ENCODE peak calls at places on chromosomes 16 and 17, in five cellular contexts. One of them, this sample, is unnamed.

GRCh38 chr17:6073620-6074019 is 3.4 kb downstream of the WSCD1 start:
- DNase-seq in fibroblast of lung: no peak
- DNase-seq in SK-N-SH: no peak
- DNase-seq in dorsolateral prefrontal cortex: no peak
- DNase-seq in cardiac fibroblast: no peak
- DNase-seq in this sample: no peak

GRCh38 chr16:3577302-3577752 is at the start of gene NLRC3:
- DNase-seq in fibroblast of lung: no peak
- DNase-seq in SK-N-SH: no peak
- DNase-seq in dorsolateral prefrontal cortex: no peak
- DNase-seq in cardiac fibroblast: no peak
- DNase-seq in this sample: no peak

GRCh38 chr16:9042943-9043680 is 48.3 kb upstream of the HAPSTR1 start:
- DNase-seq in fibroblast of lung: peak
- DNase-seq in SK-N-SH: no peak
- DNase-seq in dorsolateral prefrontal cortex: peak
- DNase-seq in cardiac fibroblast: peak
- DNase-seq in this sample: no peak

GRCh38 chr17:80263253-80264047 is 2.8 kb downstream of the RNF213 start:
- DNase-seq in fibroblast of lung: no peak
- DNase-seq in SK-N-SH: peak
- DNase-seq in dorsolateral prefrontal cortex: no peak
- DNase-seq in cardiac fibroblast: peak
- DNase-seq in this sample: peak

GRCh38 chr17:50608700-50609375 is 25.8 kb upstream of the ABCC3 start:
- DNase-seq in fibroblast of lung: no peak
- DNase-seq in SK-N-SH: no peak
- DNase-seq in dorsolateral prefrontal cortex: no peak
- DNase-seq in cardiac fibroblast: no peak
- DNase-seq in this sample: no peak

GRCh38 chr17:66885417-66885816 is 50.5 kb downstream of the CACNG5 start:
- DNase-seq in fibroblast of lung: no peak
- DNase-seq in SK-N-SH: no peak
- DNase-seq in dorsolateral prefrontal cortex: no peak
- DNase-seq in cardiac fibroblast: no peak
- DNase-seq in this sample: no peak

GRCh38 chr16:23258919-23259237 is 43.2 kb upstream of the SCNN1B start:
- DNase-seq in fibroblast of lung: no peak
- DNase-seq in SK-N-SH: no peak
- DNase-seq in dorsolateral prefrontal cortex: no peak
- DNase-seq in cardiac fibroblast: no peak
- DNase-seq in this sample: no peak

GRCh38 chr17:49051269-49051668 is 54.1 kb downstream of the IGF2BP1 start:
- DNase-seq in fibroblast of lung: no peak
- DNase-seq in SK-N-SH: no peak
- DNase-seq in dorsolateral prefrontal cortex: no peak
- DNase-seq in cardiac fibroblast: no peak
- DNase-seq in this sample: no peak

GRCh38 chr17:76866774-76867577 is 1.2 kb upstream of the MGAT5B start:
- DNase-seq in fibroblast of lung: peak
- DNase-seq in SK-N-SH: no peak
- DNase-seq in dorsolateral prefrontal cortex: no peak
- DNase-seq in cardiac fibroblast: peak
- DNase-seq in this sample: peak

GRCh38 chr17:51767287-51767686 is 391.2 kb downstream of the CA10 start:
- DNase-seq in fibroblast of lung: no peak
- DNase-seq in SK-N-SH: no peak
- DNase-seq in dorsolateral prefrontal cortex: no peak
- DNase-seq in cardiac fibroblast: no peak
- DNase-seq in this sample: no peak

GRCh38 chr17:41406205-41406604 is 8.8 kb upstream of the KRT31 start:
- DNase-seq in fibroblast of lung: no peak
- DNase-seq in SK-N-SH: no peak
- DNase-seq in dorsolateral prefrontal cortex: no peak
- DNase-seq in cardiac fibroblast: no peak
- DNase-seq in this sample: no peak

GRCh38 chr16:81567087-81567486 is 122.5 kb downstream of the CMIP start:
- DNase-seq in fibroblast of lung: no peak
- DNase-seq in SK-N-SH: no peak
- DNase-seq in dorsolateral prefrontal cortex: no peak
- DNase-seq in cardiac fibroblast: no peak
- DNase-seq in this sample: no peak

GRCh38 chr16:89971495-89972243 is 23.1 kb downstream of the DEF8 start:
- DNase-seq in fibroblast of lung: peak
- DNase-seq in SK-N-SH: no peak
- DNase-seq in dorsolateral prefrontal cortex: peak
- DNase-seq in cardiac fibroblast: no peak
- DNase-seq in this sample: peak

DNA sequence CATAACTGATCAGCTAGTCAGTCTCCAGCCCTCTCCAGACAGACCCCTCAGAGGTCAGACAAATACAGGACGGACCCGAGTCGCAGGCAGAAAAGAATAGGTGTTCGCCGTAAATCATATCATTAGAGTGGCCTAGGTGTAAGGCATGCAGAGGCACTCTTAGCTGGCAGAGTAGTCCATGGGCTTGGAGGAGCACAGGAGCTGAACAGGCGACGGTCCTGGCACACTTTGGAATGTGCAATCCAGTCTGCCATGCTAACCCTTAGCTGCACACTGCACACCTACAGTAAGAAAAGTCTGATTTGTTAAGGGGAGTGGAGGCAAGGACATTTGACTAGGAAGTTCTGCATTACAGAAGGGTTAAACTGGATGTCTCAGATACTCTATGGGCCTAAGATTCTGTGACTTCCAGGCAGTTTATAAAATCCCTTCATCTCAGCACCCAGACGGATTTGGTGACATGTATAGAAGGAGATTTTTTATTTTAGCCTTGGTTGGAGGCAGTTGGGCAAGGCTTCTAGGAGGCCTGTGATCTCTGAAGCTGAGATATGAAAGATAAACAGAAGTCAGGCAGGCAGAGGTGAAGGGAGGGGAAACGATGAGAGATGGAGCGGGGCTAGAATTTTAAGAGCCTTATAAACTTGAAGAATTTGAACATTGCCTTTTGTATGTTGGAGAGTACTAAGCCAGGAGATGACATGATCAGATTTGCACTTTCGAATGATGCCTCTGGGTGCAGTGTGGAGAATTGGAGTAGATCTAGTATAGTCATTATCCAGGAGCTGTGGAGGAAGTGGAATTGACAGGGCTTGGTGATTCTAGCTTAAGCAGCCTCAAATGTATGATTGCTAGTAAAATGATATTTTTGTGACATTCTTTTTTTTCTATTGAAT is 34.6 kb upstream of the SLC5A11 start:
- DNase-seq in fibroblast of lung: no peak
- DNase-seq in SK-N-SH: no peak
- DNase-seq in dorsolateral prefrontal cortex: no peak
- DNase-seq in cardiac fibroblast: no peak
- DNase-seq in this sample: peak
- TF ChIP-seq CTCF in fibroblast of lung: no peak
- TF ChIP-seq CTCF in SK-N-SH: no peak
- TF ChIP-seq CTCF in dorsolateral prefrontal cortex: no peak
- TF ChIP-seq CTCF in cardiac fibroblast: no peak
- TF ChIP-seq CTCF in this sample: no peak

GRCh38 chr17:1302761-1303160 is 23.3 kb downstream of the TRARG1 start:
- DNase-seq in fibroblast of lung: no peak
- DNase-seq in SK-N-SH: no peak
- DNase-seq in dorsolateral prefrontal cortex: no peak
- DNase-seq in cardiac fibroblast: no peak
- DNase-seq in this sample: no peak

GRCh38 chr17:1301546-1301945 is 22.1 kb downstream of the TRARG1 start:
- DNase-seq in fibroblast of lung: no peak
- DNase-seq in SK-N-SH: no peak
- DNase-seq in dorsolateral prefrontal cortex: no peak
- DNase-seq in cardiac fibroblast: no peak
- DNase-seq in this sample: no peak

GRCh38 chr17:1304962-1305361 is 25.5 kb downstream of the TRARG1 start:
- DNase-seq in fibroblast of lung: peak
- DNase-seq in SK-N-SH: no peak
- DNase-seq in dorsolateral prefrontal cortex: no peak
- DNase-seq in cardiac fibroblast: no peak
- DNase-seq in this sample: no peak

GRCh38 chr17:1300580-1300905 is 21.1 kb downstream of the TRARG1 start:
- DNase-seq in fibroblast of lung: no peak
- DNase-seq in SK-N-SH: no peak
- DNase-seq in dorsolateral prefrontal cortex: no peak
- DNase-seq in cardiac fibroblast: no peak
- DNase-seq in this sample: no peak

DNA sequence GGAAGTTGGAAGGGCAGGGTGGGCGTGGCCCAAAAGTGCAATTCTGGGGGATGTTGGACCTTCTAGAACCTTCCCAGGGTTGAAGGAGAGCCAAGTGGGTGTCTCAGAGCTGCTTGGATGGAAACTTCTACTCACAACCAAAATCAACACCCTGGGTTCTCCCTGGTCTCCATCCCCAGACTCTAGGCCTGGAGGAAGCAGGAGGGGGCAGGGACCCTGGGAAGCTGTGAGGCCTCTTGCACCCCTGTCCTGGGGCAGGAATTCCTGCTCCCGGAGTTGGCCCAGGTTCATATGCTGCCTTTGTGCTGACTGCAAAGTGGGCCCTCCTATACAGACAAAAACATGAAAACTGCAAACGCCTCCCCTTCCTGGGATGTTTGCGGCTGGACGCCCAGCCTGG is 25.1 kb downstream of the TRARG1 start:
- DNase-seq in fibroblast of lung: no peak
- DNase-seq in SK-N-SH: no peak
- DNase-seq in dorsolateral prefrontal cortex: no peak
- DNase-seq in cardiac fibroblast: no peak
- DNase-seq in this sample: no peak
- H3K4me3 ChIP-seq in fibroblast of lung: no peak
- H3K4me3 ChIP-seq in SK-N-SH: no peak
- H3K4me3 ChIP-seq in dorsolateral prefrontal cortex: no peak
- H3K4me3 ChIP-seq in cardiac fibroblast: no peak
- H3K4me3 ChIP-seq in this sample: no peak

GRCh38 chr17:7281953-7282751 is 634 bp downstream of the SLC2A4 start:
- DNase-seq in fibroblast of lung: no peak
- DNase-seq in SK-N-SH: peak
- DNase-seq in dorsolateral prefrontal cortex: no peak
- DNase-seq in cardiac fibroblast: no peak
- DNase-seq in this sample: no peak

GRCh38 chr17:7281074-7281952 is at the start of gene SLC2A4:
- DNase-seq in fibroblast of lung: peak
- DNase-seq in SK-N-SH: peak
- DNase-seq in dorsolateral prefrontal cortex: peak
- DNase-seq in cardiac fibroblast: peak
- DNase-seq in this sample: peak

GRCh38 chr17:7282752-7283321 is 1.3 kb downstream of the SLC2A4 start:
- DNase-seq in fibroblast of lung: no peak
- DNase-seq in SK-N-SH: peak
- DNase-seq in dorsolateral prefrontal cortex: no peak
- DNase-seq in cardiac fibroblast: no peak
- DNase-seq in this sample: peak

GRCh38 chr17:7279453-7279852 is 2.1 kb upstream of the SLC2A4 start:
- DNase-seq in fibroblast of lung: no peak
- DNase-seq in SK-N-SH: no peak
- DNase-seq in dorsolateral prefrontal cortex: no peak
- DNase-seq in cardiac fibroblast: no peak
- DNase-seq in this sample: no peak

GRCh38 chr17:7280519-7281073 is 922 bp upstream of the SLC2A4 start:
- DNase-seq in fibroblast of lung: peak
- DNase-seq in SK-N-SH: peak
- DNase-seq in dorsolateral prefrontal cortex: peak
- DNase-seq in cardiac fibroblast: peak
- DNase-seq in this sample: peak
- TF ChIP-seq CTCF in fibroblast of lung: peak
- TF ChIP-seq CTCF in SK-N-SH: peak
- TF ChIP-seq CTCF in dorsolateral prefrontal cortex: peak
- TF ChIP-seq CTCF in cardiac fibroblast: peak
- TF ChIP-seq CTCF in this sample: peak

DNA sequence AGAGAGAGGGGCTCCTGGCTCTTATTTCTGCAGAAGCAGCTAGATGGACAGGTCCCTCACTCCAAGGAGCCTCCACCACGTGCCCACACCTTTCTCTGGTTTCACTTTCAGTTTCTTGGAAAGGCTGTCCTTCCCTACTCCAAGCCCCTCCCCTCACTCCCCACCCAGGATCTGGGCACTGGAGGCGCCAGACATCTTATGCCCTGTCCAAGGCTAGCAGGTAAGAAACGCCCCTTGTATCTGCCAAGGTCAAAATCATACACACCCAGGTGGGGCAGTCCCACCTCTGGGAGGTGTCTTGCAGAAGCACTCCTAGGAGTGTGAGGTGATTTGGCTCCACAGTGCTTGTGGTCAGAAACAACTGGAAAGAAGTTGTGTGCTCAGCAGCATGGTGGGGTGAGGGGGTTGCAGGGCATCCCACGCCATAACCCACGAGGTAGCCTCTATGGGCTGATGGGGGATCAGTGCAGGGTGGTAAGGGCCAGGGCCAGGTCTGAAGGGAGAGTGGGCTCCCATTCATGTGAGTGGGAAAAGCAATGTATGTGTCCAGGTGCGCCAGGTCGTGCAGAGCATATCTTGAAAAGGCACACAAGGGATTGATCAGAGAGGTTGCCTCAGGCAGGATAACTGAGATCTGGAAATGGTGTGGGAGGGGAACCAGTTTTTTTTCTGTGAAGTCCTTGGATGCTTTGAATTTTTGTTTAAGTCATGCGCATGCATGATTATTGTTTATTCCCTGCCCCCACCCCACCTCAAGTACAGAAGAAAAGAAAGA is 31.8 kb upstream of the PRM1 start:
- DNase-seq in fibroblast of lung: peak
- DNase-seq in SK-N-SH: no peak
- DNase-seq in dorsolateral prefrontal cortex: no peak
- DNase-seq in cardiac fibroblast: peak
- DNase-seq in this sample: peak
- H3K4me3 ChIP-seq in fibroblast of lung: no peak
- H3K4me3 ChIP-seq in SK-N-SH: no peak
- H3K4me3 ChIP-seq in dorsolateral prefrontal cortex: no peak
- H3K4me3 ChIP-seq in cardiac fibroblast: no peak
- H3K4me3 ChIP-seq in this sample: no peak

GRCh38 chr17:34382586-34383224 is 19.7 kb upstream of the CCL1 start:
- DNase-seq in fibroblast of lung: no peak
- DNase-seq in SK-N-SH: peak
- DNase-seq in dorsolateral prefrontal cortex: no peak
- DNase-seq in cardiac fibroblast: peak
- DNase-seq in this sample: no peak
- TF ChIP-seq CTCF in fibroblast of lung: no peak
- TF ChIP-seq CTCF in SK-N-SH: no peak
- TF ChIP-seq CTCF in dorsolateral prefrontal cortex: no peak
- TF ChIP-seq CTCF in cardiac fibroblast: no peak
- TF ChIP-seq CTCF in this sample: no peak